ENCODE peak calls at places on chromosomes 11 and 22, in four cellular contexts. B is K562, M is HAP-1, U is cardiac muscle cell. F is an unnamed sample.
A peak's percentile ranks its signal among the peaks of the same experiment; 100 is the strongest.

GRCh38 chr11:94519478-94520084 is 7.3 kb downstream of the C11orf97 start:
- DNase-seq in M (peak; percentile 32), B (peak; percentile 21), U (peak; percentile 56), F (no peak)

GRCh38 chr11:86360775-86361395 is 13.8 kb upstream of the CCDC81 start:
- DNase-seq in M (peak; percentile 47), U (peak; percentile 22), B (no peak), F (no peak)

GRCh38 chr11:10375280-10376048 is 70.6 kb downstream of the ADM start:
- DNase-seq in U (no peak), M (no peak), B (no peak), F (no peak)

GRCh38 chr22:41512421-41513194 is 31.7 kb downstream of the POLR3H start:
- DNase-seq in B (peak; percentile 90), M (no peak), U (peak; percentile 81), F (no peak)

GRCh38 chr11:125170406-125171031 is 6.0 kb downstream of the PKNOX2 start:
- DNase-seq in U (peak; percentile 58), M (no peak), B (peak; percentile 50), F (no peak)

GRCh38 chr11:10487002-10487647 is 32.1 kb downstream of the AMPD3 start:
- DNase-seq in B (no peak), U (no peak), M (no peak), F (no peak)

GRCh38 chr22:34105461-34106062 is 185.3 kb upstream of the LARGE1 start:
- DNase-seq in U (peak; percentile 69), B (no peak), M (peak; percentile 40), F (peak; percentile 5)

GRCh38 chr22:37232140-37232998 is 11.7 kb downstream of the RAC2 start:
- DNase-seq in U (no peak), B (no peak), M (no peak), F (no peak)

GRCh38 chr11:121884601-121885000 is 231.4 kb downstream of the BLID start:
- DNase-seq in U (no peak), M (no peak), B (no peak), F (no peak)

GRCh38 chr22:46129390-46130041 is 20.8 kb upstream of the PPARA start:
- DNase-seq in B (no peak), M (no peak), U (no peak), F (no peak)

GRCh38 chr11:74720596-74721478 is 10.4 kb downstream of the CHRDL2 start:
- DNase-seq in B (no peak), M (peak; percentile 38), U (no peak), F (no peak)

GRCh38 chr11:1412377-1413095 is 22.8 kb downstream of the BRSK2 start:
- DNase-seq in M (no peak), U (no peak), B (no peak), F (no peak)

GRCh38 chr22:45608763-45609180 is 62.9 kb upstream of the ATXN10 start:
- DNase-seq in M (no peak), U (no peak), B (no peak), F (peak; percentile 94)

GRCh38 chr11:103202048-103202651 is 92.9 kb downstream of the DYNC2H1 start:
- DNase-seq in B (peak; percentile 7), M (peak; percentile 63), U (peak; percentile 52), F (no peak)

GRCh38 chr11:46361283-46362145 is 14.3 kb downstream of the DGKZ start:
- DNase-seq in U (peak; percentile 78), B (peak; percentile 84), M (no peak), F (no peak)

GRCh38 chr22:17213976-17214375 is 5.3 kb downstream of the ADA2 start:
- DNase-seq in M (peak; percentile 14), B (peak; percentile 61), U (peak; percentile 59), F (no peak)

GRCh38 chr22:33919591-33920501 is at the start of gene LARGE1:
- DNase-seq in B (peak; percentile 3), U (peak; percentile 74), M (no peak), F (peak; percentile 50)

GRCh38 chr11:20363500-20364411 is at the start of gene HTATIP2:
- DNase-seq in B (peak; percentile 88), U (peak; percentile 19), M (no peak), F (peak; percentile 67)

GRCh38 chr11:36265793-36266628 is 23.2 kb downstream of the COMMD9 start:
- DNase-seq in B (peak; percentile 73), U (peak; percentile 74), M (peak; percentile 42), F (peak; percentile 43)

GRCh38 chr11:23288001-23288783 is 427.9 kb upstream of the CCDC179 start:
- DNase-seq in U (no peak), B (no peak), M (no peak), F (no peak)

GRCh38 chr22:47400701-47401591 is 638.5 kb downstream of the TBC1D22A start:
- DNase-seq in M (no peak), B (no peak), U (no peak), F (no peak)

GRCh38 chr11:33128739-33129138 is 32.5 kb downstream of the CSTF3 start:
- DNase-seq in U (no peak), M (no peak), B (no peak), F (no peak)

GRCh38 chr11:130146797-130147196 is 12.8 kb upstream of the ST14 start:
- DNase-seq in B (no peak), U (no peak), M (no peak), F (no peak)

GRCh38 chr11:27861706-27862430 is 161.6 kb upstream of the BDNF start:
- DNase-seq in U (no peak), M (no peak), B (no peak), F (no peak)

GRCh38 chr11:15673408-15673811 is 558.7 kb downstream of the INSC start:
- DNase-seq in U (peak; percentile 47), M (no peak), B (no peak), F (peak; percentile 32)

GRCh38 chr11:78038697-78039313 is 15.7 kb upstream of the KCTD14 start:
- DNase-seq in U (no peak), B (no peak), M (no peak), F (peak; percentile 43)

GRCh38 chr22:30116362-30117117 is 36.3 kb downstream of the HORMAD2 start:
- DNase-seq in U (no peak), B (no peak), M (no peak), F (no peak)

GRCh38 chr11:79087238-79087956 is 353.4 kb downstream of the TENM4 start:
- DNase-seq in B (no peak), M (no peak), U (peak; percentile 68), F (no peak)

GRCh38 chr22:49010901-49011300 is 816.8 kb downstream of the BRD1 start:
- DNase-seq in M (no peak), B (no peak), U (no peak), F (no peak)

GRCh38 chr11:117663826-117664225 is 133.2 kb downstream of the DSCAML1 start:
- DNase-seq in M (no peak), B (no peak), U (no peak), F (no peak)

GRCh38 chr11:578276-579035 is 2.2 kb downstream of the PHRF1 start:
- DNase-seq in M (no peak), U (no peak), B (no peak), F (no peak)

GRCh38 chr11:28010001-28010400 is 98.0 kb downstream of the KIF18A start:
- DNase-seq in U (no peak), M (no peak), B (no peak), F (no peak)

GRCh38 chr11:67483498-67483798 is 622 bp downstream of the AIP start:
- DNase-seq in U (no peak), B (no peak), M (no peak), F (no peak)

GRCh38 chr11:126152586-126152985 is 58.9 kb downstream of the RPUSD4 start:
- DNase-seq in M (no peak), B (no peak), U (no peak), F (no peak)

DNA sequence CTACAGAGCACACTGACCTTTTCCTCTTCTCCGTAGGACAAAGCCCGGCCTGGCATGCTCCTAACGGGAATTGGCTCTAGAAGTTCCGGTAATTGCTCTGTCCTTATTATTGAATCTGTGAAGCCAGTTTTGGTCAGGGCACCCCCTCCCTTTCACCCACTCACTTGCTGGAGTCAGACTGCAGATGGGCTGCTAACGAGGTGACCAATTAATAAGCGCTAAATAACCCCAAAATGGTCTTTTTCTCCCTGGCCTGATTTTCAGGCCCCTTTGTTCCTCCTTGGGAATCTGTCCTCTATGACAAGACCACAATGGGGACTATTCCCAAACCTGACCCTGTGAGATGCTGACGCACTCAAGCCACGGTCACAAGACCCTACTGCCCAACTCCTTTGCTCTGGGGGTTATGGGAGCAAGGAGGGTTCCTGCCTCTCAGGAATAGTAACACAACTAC is 610.0 kb upstream of the CADM1 start:
- DNase-seq in M (no peak), U (no peak), B (no peak), F (no peak)
- H3K4me3 ChIP-seq in M (no peak overlapping the region), U (no peak overlapping the region), B (no peak overlapping the region), F (no peak overlapping the region)

DNA sequence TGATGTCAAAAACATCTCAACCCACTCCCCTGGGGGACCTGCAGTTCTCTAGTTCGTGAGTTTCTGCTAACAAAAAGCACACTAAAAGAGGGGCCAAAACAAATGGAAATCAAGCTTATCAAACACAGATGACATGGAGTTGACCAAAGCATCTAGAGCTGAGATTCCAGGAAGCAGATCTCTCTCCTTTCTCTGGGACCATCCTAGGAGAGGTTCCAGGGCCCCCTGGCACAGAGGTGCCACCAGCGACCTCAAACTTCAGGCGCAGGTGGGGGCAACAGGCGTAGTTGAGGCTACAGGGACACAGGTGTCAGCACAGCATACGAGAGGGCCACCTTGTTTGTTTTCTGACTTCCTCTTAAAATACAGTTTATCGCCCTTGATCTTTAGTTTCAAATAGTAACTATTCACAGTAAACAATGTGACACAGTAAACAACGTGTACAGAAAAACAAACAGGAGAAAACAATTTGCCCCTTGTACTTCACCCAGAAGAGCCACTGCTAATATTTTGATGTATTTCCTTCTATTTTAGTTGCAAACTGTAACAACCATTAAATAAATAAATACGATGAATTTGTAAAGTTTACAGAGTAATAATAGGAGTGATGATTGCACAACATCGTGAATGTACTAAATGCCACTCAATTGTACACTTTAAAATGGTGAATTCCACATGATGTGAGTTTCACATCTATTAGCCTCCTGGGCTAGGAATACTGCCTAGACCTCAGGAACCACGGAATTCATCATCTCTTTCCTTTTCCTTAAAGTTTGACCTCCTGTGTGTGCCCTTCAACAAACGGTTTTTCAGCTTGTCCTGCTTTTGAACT is 52.1 kb downstream of the IGLL5 start:
- DNase-seq in B (no peak), U (no peak), M (no peak), F (no peak)
- H3K4me1 ChIP-seq in B (peaks cover 3% of the 10 kb centered on the region), U (no peaks in the 10 kb centered on the region), M (no peaks in the 10 kb centered on the region), F (peaks cover 19% of the 10 kb centered on the region)

GRCh38 chr22:32175751-32176644 is 16.9 kb upstream of the C22orf42 start:
- DNase-seq in M (no peak), U (peak; percentile 42), B (no peak), F (no peak)
- H3K4me3 ChIP-seq in M (no peak overlapping the region), U (peak overlapping the region; percentile 14), B (no peak overlapping the region), F (no peak overlapping the region)

GRCh38 chr11:45075519-45075918 is 70.9 kb upstream of the PRDM11 start:
- DNase-seq in M (no peak), B (no peak), U (no peak), F (no peak)

GRCh38 chr11:45078236-45079074 is 68.0 kb upstream of the PRDM11 start:
- DNase-seq in U (peak; percentile 44), M (no peak), B (no peak), F (no peak)

GRCh38 chr11:45073575-45074225 is 72.7 kb upstream of the PRDM11 start:
- DNase-seq in U (peak; percentile 46), M (no peak), B (no peak), F (no peak)

GRCh38 chr11:45076761-45077160 is 69.7 kb upstream of the PRDM11 start:
- DNase-seq in M (no peak), U (no peak), B (no peak), F (no peak)

GRCh38 chr11:45075952-45076351 is 70.5 kb upstream of the PRDM11 start:
- DNase-seq in M (no peak), U (no peak), B (no peak), F (no peak)
- H3K4me1 ChIP-seq in M (no peaks in the 10 kb centered on the region), U (peaks cover 33% of the 10 kb centered on the region), B (no peaks in the 10 kb centered on the region), F (no peaks in the 10 kb centered on the region)